ENCODE peak calls at places on chromosomes 13 and 19, in ten cellular contexts. H, Y, Z, L, V, N, O, M, U and C are unnamed samples.
A peak's percentile ranks its signal among the peaks of the same experiment; 100 is the strongest.

GRCh38 chr19:40246292-40247073 is 20.0 kb upstream of the CCNP start:
- DNase-seq in H (no peak), Y (no peak), Z (no peak), L (no peak), V (no peak), N (no peak), O (no peak), M (no peak), U (no peak), C (no peak)

GRCh38 chr13:101916108-101916757 is 463.8 kb downstream of the ITGBL1 start:
- DNase-seq in H (no peak), Y (no peak), Z (peak; percentile 34), L (no peak), V (peak; percentile 31), N (no peak), O (no peak), M (peak; percentile 57), U (no peak), C (peak; percentile 79)

GRCh38 chr13:79481685-79482052 is 714 bp downstream of the NDFIP2 start:
- DNase-seq in H (peak; percentile 66), Y (no peak), Z (peak; percentile 9), L (peak; percentile 50), V (no peak), N (no peak), O (peak; percentile 43), M (no peak), U (peak; percentile 38), C (no peak)

GRCh38 chr13:82118589-82118988 is 1763.7 kb downstream of the SLITRK1 start:
- DNase-seq in H (no peak), Y (no peak), Z (no peak), L (no peak), V (no peak), N (no peak), O (no peak), M (no peak), U (no peak), C (no peak)

GRCh38 chr13:49935171-49936084 is 712 bp downstream of the SPRYD7 start:
- DNase-seq in H (peak; percentile 49), Y (no peak), Z (peak; percentile 67), L (peak; percentile 47), V (peak; percentile 60), N (no peak), O (no peak), M (peak; percentile 43), U (peak; percentile 65), C (peak; percentile 90)

GRCh38 chr19:54517483-54517882 is 14.9 kb downstream of the LAIR2 start:
- DNase-seq in H (peak; percentile 79), Y (peak; percentile 38), Z (peak; percentile 25), L (peak; percentile 75), V (peak; percentile 22), N (no peak), O (no peak), M (no peak), U (peak; percentile 56), C (peak; percentile 59)

GRCh38 chr19:49150106-49150943 is 4.9 kb downstream of the HRC start:
- DNase-seq in H (peak; percentile 56), Y (peak; percentile 79), Z (peak; percentile 67), L (peak; percentile 61), V (peak; percentile 70), N (peak; percentile 60), O (peak; percentile 89), M (peak; percentile 77), U (peak; percentile 63), C (peak; percentile 94)

GRCh38 chr19:54478677-54479266 is 5.7 kb upstream of the CDC42EP5 start:
- DNase-seq in H (no peak), Y (peak; percentile 31), Z (peak; percentile 60), L (no peak), V (peak; percentile 58), N (no peak), O (no peak), M (no peak), U (peak; percentile 35), C (peak; percentile 73)

GRCh38 chr13:92967923-92968322 is 258.7 kb upstream of the GPC6 start:
- DNase-seq in H (no peak), Y (no peak), Z (peak; percentile 37), L (no peak), V (peak; percentile 17), N (no peak), O (no peak), M (no peak), U (no peak), C (no peak)

GRCh38 chr13:78317030-78317429 is 286.3 kb downstream of the POU4F1 start:
- DNase-seq in H (no peak), Y (no peak), Z (no peak), L (no peak), V (no peak), N (no peak), O (no peak), M (no peak), U (no peak), C (no peak)

GRCh38 chr19:38068851-38069250 is 155.2 kb downstream of the DPF1 start:
- DNase-seq in H (no peak), Y (no peak), Z (peak; percentile 27), L (no peak), V (no peak), N (no peak), O (no peak), M (no peak), U (no peak), C (no peak)

GRCh38 chr19:8161135-8161646 is 11.8 kb upstream of the FBN3 start:
- DNase-seq in H (no peak), Y (peak; percentile 20), Z (peak; percentile 49), L (peak; percentile 18), V (no peak), N (no peak), O (no peak), M (peak; percentile 53), U (peak; percentile 92), C (no peak)

GRCh38 chr13:20561731-20562130 is 5.2 kb upstream of the IFT88 start:
- DNase-seq in H (no peak), Y (no peak), Z (no peak), L (no peak), V (no peak), N (no peak), O (no peak), M (no peak), U (no peak), C (no peak)

GRCh38 chr13:97436845-97437244 is 2.9 kb downstream of the RAP2A start:
- DNase-seq in H (no peak), Y (no peak), Z (no peak), L (no peak), V (no peak), N (no peak), O (no peak), M (no peak), U (no peak), C (no peak)

GRCh38 chr13:54033323-54033861 is 1004.8 kb downstream of the OLFM4 start:
- DNase-seq in H (no peak), Y (no peak), Z (no peak), L (no peak), V (no peak), N (no peak), O (no peak), M (no peak), U (no peak), C (no peak)

GRCh38 chr19:18202759-18203407 is 959 bp downstream of the RAB3A start:
- DNase-seq in H (peak; percentile 58), Y (no peak), Z (peak; percentile 15), L (peak; percentile 46), V (no peak), N (no peak), O (no peak), M (no peak), U (no peak), C (peak; percentile 53)

GRCh38 chr19:3227054-3227626 is 2.7 kb downstream of the CELF5 start:
- DNase-seq in H (no peak), Y (no peak), Z (no peak), L (no peak), V (no peak), N (no peak), O (no peak), M (no peak), U (no peak), C (no peak)

GRCh38 chr19:39409886-39410619 is 2.4 kb upstream of the PLEKHG2 start:
- DNase-seq in H (peak; percentile 82), Y (no peak), Z (peak; percentile 73), L (peak; percentile 79), V (peak; percentile 71), N (no peak), O (peak; percentile 40), M (peak; percentile 51), U (no peak), C (peak; percentile 79)

GRCh38 chr13:40130871-40131636 is 475.6 kb downstream of the COG6 start:
- DNase-seq in H (no peak), Y (no peak), Z (peak; percentile 93), L (no peak), V (peak; percentile 73), N (no peak), O (no peak), M (no peak), U (peak; percentile 66), C (peak; percentile 87)

GRCh38 chr19:36574762-36575161 is 1.7 kb upstream of the ZNF529 start:
- DNase-seq in H (no peak), Y (no peak), Z (no peak), L (no peak), V (peak; percentile 5), N (no peak), O (no peak), M (no peak), U (no peak), C (no peak)

GRCh38 chr19:47994209-47994802 is at the start of gene ELSPBP1:
- DNase-seq in H (no peak), Y (no peak), Z (no peak), L (no peak), V (peak; percentile 17), N (no peak), O (no peak), M (no peak), U (no peak), C (peak; percentile 64)